ENCODE peak calls at places on chromosomes 13 and 19, in four cellular contexts. M is uterus, N is nephron progenitor cell, G is body of pancreas. L is an unnamed sample.
A peak's percentile ranks its signal among the peaks of the same experiment; 100 is the strongest.

GRCh38 chr13:38674208-38674607 is 12.7 kb upstream of the FREM2 start:
- DNase-seq in M (no peak), N (no peak), G (no peak), L (no peak)

GRCh38 chr13:36131931-36132297 is 732 bp upstream of the DCLK1 start:
- DNase-seq in M (peak; percentile 64), N (no peak), G (no peak), L (no peak)

GRCh38 chr19:45468803-45469131 is 971 bp downstream of the FOSB start:
- DNase-seq in M (no peak), N (no peak), G (no peak), L (no peak)

GRCh38 chr19:43623889-43624670 is 4.7 kb upstream of the ZNF428 start:
- DNase-seq in M (no peak), N (peak; percentile 22), G (no peak), L (no peak)

GRCh38 chr13:36531746-36532486 is 99.6 kb downstream of the CCNA1 start:
- DNase-seq in M (no peak), N (no peak), G (no peak), L (no peak)

GRCh38 chr13:30985637-30986205 is 53.3 kb downstream of the TEX26 start:
- DNase-seq in M (no peak), N (no peak), G (no peak), L (no peak)

GRCh38 chr13:39998166-39998565 is 342.7 kb downstream of the COG6 start:
- DNase-seq in M (no peak), N (no peak), G (no peak), L (no peak)

GRCh38 chr19:17296278-17296677 is 6.9 kb downstream of the ABHD8 start:
- DNase-seq in M (no peak), N (no peak), G (no peak), L (no peak)

GRCh38 chr13:32195713-32196112 is 119.5 kb downstream of the ZAR1L start:
- DNase-seq in M (no peak), N (no peak), G (no peak), L (no peak)

GRCh38 chr19:19488875-19489690 is 26.3 kb downstream of the TSSK6 start:
- DNase-seq in M (peak; percentile 83), N (peak; percentile 76), G (peak; percentile 70), L (peak; percentile 96)

GRCh38 chr13:56561327-56561726 is 579.4 kb upstream of the PRR20A start:
- DNase-seq in M (no peak), N (no peak), G (no peak), L (no peak)
- TF ChIP-seq CTCF in M (no peak), N (no peak), G (no peak), L (no peak)

DNA sequence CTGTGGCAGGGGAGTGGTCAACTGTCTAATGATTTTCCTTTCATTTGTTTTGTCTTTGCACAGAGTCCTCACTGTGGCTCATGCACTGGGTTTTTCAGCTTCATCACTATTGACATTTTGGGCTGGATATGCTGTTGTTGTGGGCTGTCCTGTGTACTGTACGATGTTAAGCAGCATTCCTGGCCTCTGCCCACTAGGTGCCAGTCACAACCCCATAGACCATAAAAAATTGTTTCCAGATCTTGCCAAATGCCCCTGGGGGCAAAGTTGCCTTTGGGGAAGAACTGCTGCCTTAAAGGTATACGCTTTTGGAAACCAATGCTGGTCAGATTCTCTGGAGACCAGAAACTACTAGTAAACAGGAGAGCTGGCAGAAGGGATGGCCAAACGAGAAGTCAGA is 310.4 kb downstream of the SPRY2 start:
- DNase-seq in M (no peak), N (no peak), G (peak; percentile 19), L (no peak)
- TF ChIP-seq CTCF in M (no peak), N (no peak), G (peak; percentile 16), L (no peak)

DNA sequence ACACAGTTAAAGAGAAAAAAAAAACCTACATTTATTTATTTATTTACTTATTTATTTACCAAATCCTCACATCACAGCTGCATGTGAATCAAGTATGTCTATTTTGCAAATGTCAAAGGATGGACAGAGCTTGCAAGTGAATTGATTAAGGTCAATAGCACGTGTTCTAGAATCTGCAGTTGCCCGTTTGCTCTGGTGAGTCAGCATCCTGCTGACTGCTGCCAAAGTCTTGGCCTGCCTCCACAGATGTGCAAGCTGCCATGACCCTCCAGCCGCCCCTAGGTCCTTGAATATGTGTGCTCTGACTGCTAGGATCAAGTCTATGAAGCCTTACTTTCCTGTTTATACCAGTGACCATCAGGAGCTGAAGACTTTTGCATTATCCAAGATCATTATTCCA is 320.6 kb downstream of the GPC5 start:
- DNase-seq in M (no peak), N (no peak), G (no peak), L (no peak)
- TF ChIP-seq CTCF in M (no peak), N (no peak), G (no peak), L (no peak)

DNA sequence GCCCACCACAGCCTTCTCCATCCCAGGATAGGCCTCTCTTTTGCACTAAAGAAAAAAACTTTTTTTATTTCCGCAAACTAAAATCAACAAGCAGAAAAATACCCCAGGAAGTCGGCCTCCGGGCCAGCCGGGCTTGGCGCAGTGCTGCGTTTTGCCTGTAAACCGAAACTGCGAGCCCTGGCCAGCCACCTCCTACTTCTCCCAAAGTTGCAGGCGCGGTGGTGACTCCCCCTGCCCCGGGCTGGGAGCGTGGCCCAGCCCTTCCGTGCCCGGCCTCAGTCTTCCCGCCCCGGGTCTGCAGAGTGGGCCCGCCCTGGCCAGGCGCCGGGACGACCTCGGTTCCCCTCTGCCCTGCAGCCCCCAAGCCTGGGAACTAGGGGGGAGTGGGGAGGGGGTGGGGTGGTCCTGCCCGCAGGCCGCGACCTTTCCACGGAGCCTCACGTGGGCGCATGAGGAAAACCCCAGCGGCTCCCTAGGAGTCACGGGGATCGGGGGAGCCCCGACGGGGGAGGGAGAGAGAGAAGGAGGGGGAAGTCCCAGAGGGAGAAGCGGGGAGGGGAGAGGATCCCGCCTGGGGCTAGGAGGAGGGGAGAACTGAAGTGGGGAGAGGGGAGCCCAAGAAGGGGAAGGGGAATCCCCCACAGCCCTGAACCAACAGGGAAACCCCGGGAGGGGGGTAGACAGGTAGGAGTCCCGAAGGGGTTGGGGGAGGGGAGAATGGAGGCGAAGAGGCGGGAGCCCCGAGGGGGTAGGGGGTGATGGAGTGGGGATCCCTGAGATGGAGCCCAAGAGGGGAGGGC is 3.0 kb downstream of the GADD45B start:
- DNase-seq in M (peak; percentile 79), N (peak; percentile 51), G (peak; percentile 83), L (peak; percentile 80)
- TF ChIP-seq CTCF in M (no peak), N (no peak), G (peak; percentile 8), L (no peak)

DNA sequence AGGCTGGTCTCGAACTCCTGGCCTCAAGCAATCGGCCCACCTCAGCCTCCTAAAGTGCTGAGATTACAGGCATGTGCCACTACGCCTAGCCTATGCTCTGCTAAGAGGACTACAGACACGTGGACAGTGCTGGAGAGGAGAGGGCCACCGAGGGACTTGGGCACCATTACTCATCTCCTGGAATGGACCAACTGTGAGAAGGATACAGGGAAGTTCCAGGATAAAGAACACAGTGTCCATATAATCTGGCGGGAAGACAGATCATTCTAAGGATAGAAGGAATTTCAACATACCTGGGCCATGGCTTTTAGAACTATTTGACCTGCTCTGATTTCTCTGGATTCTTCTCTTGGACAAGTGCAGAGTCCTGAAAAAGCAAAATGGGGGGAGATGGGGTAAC is 12.8 kb downstream of the ZNF565 start:
- DNase-seq in M (no peak), N (no peak), G (no peak), L (no peak)
- TF ChIP-seq CTCF in M (no peak), N (no peak), G (no peak), L (no peak)

L was measured in lower leg skin.